ENCODE peak calls at places on chromosomes 13 and 19, in four cellular contexts. D is stimulated activated CD8-positive, alpha-beta memory T cell treated with anti-CD3 and anti-CD28 coated beads, Interleukin-4, amount 100 ng/mL, for 24 hours; B is neural progenitor cell; K is HEK293T. P is an unnamed sample.

GRCh38 chr19:39262496-39262895 is 5.7 kb upstream of the IFNL2 start:
- DNase-seq in D (no peak), K (no peak), B (no peak), P (no peak)

GRCh38 chr19:16095071-16095571 is 16.6 kb upstream of the RAB8A start:
- DNase-seq in K (no peak), B (no peak), D (no peak), P (no peak)

GRCh38 chr19:28940751-28941500 is 272.0 kb downstream of the UQCRFS1 start:
- DNase-seq in B (no peak), D (no peak), K (no peak), P (peak)

GRCh38 chr19:4851551-4852290 is 15.7 kb downstream of the PLIN3 start:
- DNase-seq in D (peak), K (peak), B (peak), P (peak)

GRCh38 chr19:1300744-1301490 is 15.2 kb downstream of the EFNA2 start:
- DNase-seq in K (no peak), B (no peak), D (no peak), P (no peak)

GRCh38 chr13:109235901-109236300 is 550.5 kb downstream of the IRS2 start:
- DNase-seq in B (no peak), K (no peak), D (no peak), P (no peak)

GRCh38 chr13:36088001-36088400 is 43.2 kb downstream of the DCLK1 start:
- DNase-seq in B (no peak), D (no peak), K (no peak), P (peak)

GRCh38 chr13:45512148-45512498 is 47.4 kb downstream of the COG3 start:
- DNase-seq in K (no peak), D (no peak), B (no peak), P (peak)

GRCh38 chr13:97921146-97921776 is 32.2 kb upstream of the IPO5 start:
- DNase-seq in D (no peak), B (no peak), K (no peak), P (peak)

GRCh38 chr19:30757836-30758617 is 385.8 kb downstream of the ZNF536 start:
- DNase-seq in K (no peak), D (no peak), B (no peak), P (no peak)

P was measured in fibroblast of mammary gland.